ENCODE peak calls at places on chromosome 13, in eight cellular contexts. U, G, D, P, E, L, R and F are unnamed samples.

GRCh38 chr13:110340812-110341444 is 33.8 kb downstream of the COL4A2 start:
- DNase-seq in U (peak; percentile 30), G (peak; percentile 80), D (no peak), P (peak; percentile 59), E (peak; percentile 84), L (peak; percentile 44), R (peak; percentile 93), F (no peak)

GRCh38 chr13:99215466-99215865 is 14.8 kb downstream of the UBAC2 start:
- DNase-seq in U (peak; percentile 66), G (no peak), D (no peak), P (peak; percentile 79), E (no peak), L (no peak), R (no peak), F (no peak)

GRCh38 chr13:39538826-39539555 is 64.0 kb downstream of the LHFPL6 start:
- DNase-seq in U (no peak), G (peak; percentile 60), D (peak; percentile 38), P (no peak), E (peak; percentile 26), L (no peak), R (peak; percentile 81), F (no peak)

GRCh38 chr13:110213461-110214074 is 93.4 kb downstream of the COL4A1 start:
- DNase-seq in U (no peak), G (no peak), D (no peak), P (no peak), E (no peak), L (no peak), R (no peak), F (no peak)

GRCh38 chr13:52356327-52356726 is 49.6 kb downstream of the THSD1 start:
- DNase-seq in U (no peak), G (peak; percentile 66), D (no peak), P (no peak), E (peak; percentile 34), L (no peak), R (peak; percentile 57), F (no peak)

GRCh38 chr13:89468081-89468480 is 1796.9 kb downstream of the SLITRK5 start:
- DNase-seq in U (no peak), G (no peak), D (no peak), P (no peak), E (no peak), L (no peak), R (no peak), F (no peak)

GRCh38 chr13:19597523-19597922 is 35.9 kb upstream of the MPHOSPH8 start:
- DNase-seq in U (no peak), G (peak; percentile 62), D (peak; percentile 42), P (no peak), E (peak; percentile 55), L (no peak), R (peak; percentile 86), F (no peak)

GRCh38 chr13:101416181-101417042 is at the start of gene NALCN:
- DNase-seq in U (no peak), G (peak; percentile 27), D (no peak), P (no peak), E (peak; percentile 18), L (peak; percentile 12), R (no peak), F (no peak)